ENCODE peak calls at places on chromosome 12, in nine cellular contexts. T is progenitor cell of endocrine pancreas, G is choroid plexus epithelial cell, E is AG09309, C is foreskin fibroblast, Y is cardiac muscle cell, N is fibroblast of lung, H is mucosa of descending colon, J is cardiac fibroblast. K is an unnamed sample.

GRCh38 chr12:14989790-14990189 is 16.9 kb downstream of the PDE6H start:
- DNase-seq in C (no peak), Y (no peak), J (no peak), N (no peak), H (no peak), T (no peak), E (no peak), G (no peak), K (no peak)

GRCh38 chr12:108635201-108635996 is 1.7 kb upstream of the SELPLG start:
- DNase-seq in T (no peak), E (no peak), Y (no peak), G (peak; percentile 39), N (peak; percentile 31), C (no peak), H (no peak), J (no peak), K (no peak)

GRCh38 chr12:51926718-51927117 is 19.4 kb downstream of the ACVRL1 start:
- DNase-seq in N (no peak), T (no peak), E (no peak), J (peak; percentile 68), H (no peak), C (no peak), Y (peak; percentile 66), G (peak; percentile 75), K (no peak)

GRCh38 chr12:33654313-33654712 is 214.7 kb upstream of the SYT10 start:
- DNase-seq in Y (no peak), T (no peak), E (no peak), G (no peak), C (no peak), J (no peak), H (no peak), N (no peak), K (no peak)

GRCh38 chr12:125549171-125549570 is 483.9 kb downstream of the AACS start:
- DNase-seq in J (no peak), H (no peak), Y (no peak), E (no peak), N (no peak), C (no peak), T (no peak), G (no peak), K (no peak)

GRCh38 chr12:71183018-71183417 is 25.2 kb upstream of the TSPAN8 start:
- DNase-seq in H (no peak), C (peak; percentile 16), G (peak; percentile 89), E (no peak), N (peak; percentile 77), Y (peak; percentile 82), T (no peak), J (peak; percentile 77), K (no peak)

GRCh38 chr12:53413485-53414215 is 10.0 kb upstream of the AMHR2 start:
- DNase-seq in G (peak; percentile 29), T (no peak), J (peak; percentile 32), N (no peak), H (no peak), Y (no peak), E (no peak), C (no peak), K (no peak)

GRCh38 chr12:53061404-53062010 is 11.6 kb downstream of the TNS2 start:
- DNase-seq in N (no peak), E (no peak), J (no peak), T (no peak), Y (peak; percentile 9), G (peak; percentile 48), H (peak; percentile 78), C (no peak), K (no peak)

GRCh38 chr12:7937867-7938506 is 2.0 kb upstream of the SLC2A3 start:
- DNase-seq in H (no peak), N (peak; percentile 42), Y (peak; percentile 47), T (no peak), C (peak; percentile 56), J (peak; percentile 67), G (peak; percentile 62), E (no peak), K (no peak)

GRCh38 chr12:108890208-108890607 is 10.3 kb downstream of the DAO start:
- DNase-seq in H (no peak), E (no peak), G (peak; percentile 18), C (no peak), J (peak; percentile 14), T (no peak), N (no peak), Y (peak; percentile 24), K (no peak)

GRCh38 chr12:132284071-132284492 is 45.3 kb downstream of the GALNT9 start:
- DNase-seq in T (no peak), H (peak; percentile 29), C (peak; percentile 28), G (peak; percentile 76), N (peak; percentile 16), J (peak; percentile 59), Y (peak; percentile 54), E (no peak), K (no peak)

GRCh38 chr12:75977952-75978671 is 53.5 kb downstream of the PHLDA1 start:
- DNase-seq in J (peak; percentile 100), E (peak; percentile 99), C (peak; percentile 100), T (no peak), H (no peak), Y (peak; percentile 100), N (peak; percentile 100), G (peak; percentile 100), K (no peak)

GRCh38 chr12:109154485-109155438 is 38.4 kb downstream of the ACACB start:
- DNase-seq in C (peak; percentile 55), H (peak; percentile 89), E (no peak), Y (peak; percentile 76), N (peak; percentile 77), J (peak; percentile 71), T (peak; percentile 66), G (peak; percentile 55), K (peak; percentile 81)

GRCh38 chr12:1926274-1926673 is 7.8 kb upstream of the CACNA2D4 start:
- DNase-seq in J (no peak), G (no peak), T (no peak), E (no peak), Y (no peak), N (no peak), H (no peak), C (no peak), K (no peak)

GRCh38 chr12:89704457-89704856 is 4.2 kb downstream of the ATP2B1 start:
- DNase-seq in G (no peak), H (no peak), J (no peak), N (no peak), E (no peak), C (no peak), T (no peak), Y (no peak), K (no peak)

GRCh38 chr12:12091977-12092663 is 21.4 kb downstream of the BCL2L14 start:
- DNase-seq in J (peak; percentile 29), H (peak; percentile 52), G (peak; percentile 82), C (no peak), N (peak; percentile 25), E (no peak), Y (no peak), T (no peak), K (no peak)

GRCh38 chr12:46187023-46187422 is 81.8 kb downstream of the SLC38A1 start:
- DNase-seq in Y (peak; percentile 88), N (peak; percentile 92), J (peak; percentile 85), H (no peak), T (no peak), C (peak; percentile 71), E (peak; percentile 65), G (peak; percentile 88), K (no peak)

GRCh38 chr12:65705380-65705876 is 118.9 kb upstream of the HMGA2 start:
- DNase-seq in E (no peak), N (no peak), C (no peak), G (no peak), T (no peak), J (no peak), Y (no peak), H (no peak), K (no peak)

GRCh38 chr12:94679554-94679953 is 29.2 kb upstream of the TMCC3 start:
- DNase-seq in T (no peak), J (no peak), C (no peak), Y (no peak), H (no peak), N (no peak), G (no peak), E (no peak), K (no peak)

DNA sequence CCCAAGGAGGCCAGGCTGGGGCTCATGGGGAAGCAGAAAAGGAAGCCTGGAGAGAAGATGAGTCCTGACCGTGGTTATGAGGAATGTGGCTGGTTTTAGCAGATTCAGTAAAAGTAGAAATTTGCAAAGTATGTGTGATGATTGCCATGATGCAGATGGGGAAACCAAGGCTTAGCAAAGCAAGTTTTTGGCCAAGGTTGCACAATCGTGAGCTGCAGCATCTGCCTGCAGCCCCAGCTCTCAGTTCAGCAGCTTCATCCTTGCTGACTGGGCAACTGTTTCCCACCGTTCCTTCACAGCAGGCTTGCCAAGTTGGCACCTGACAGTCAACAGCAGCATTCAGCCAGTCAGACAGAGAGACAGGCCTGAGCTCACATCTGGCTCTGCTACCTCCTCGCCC is 656.7 kb downstream of the MED13L start:
- DNase-seq in H (no peak), G (no peak), C (no peak), N (no peak), J (no peak), Y (no peak), T (no peak), E (peak; percentile 8), K (no peak)
- TF ChIP-seq CTCF in H (no peak), G (no peak), C (no peak), N (no peak), J (no peak), Y (no peak), T (no peak), E (no peak), K (no peak)

GRCh38 chr12:69985656-69986055 is 160.6 kb downstream of the MYRFL start:
- DNase-seq in N (no peak), T (no peak), J (no peak), Y (no peak), C (no peak), E (no peak), G (peak; percentile 8), H (no peak), K (peak; percentile 36)
- TF ChIP-seq CTCF in N (no peak), T (peak; percentile 33), J (peak; percentile 48), Y (peak; percentile 18), C (no peak), E (peak; percentile 16), G (peak; percentile 49), H (peak; percentile 29), K (peak; percentile 44)

DNA sequence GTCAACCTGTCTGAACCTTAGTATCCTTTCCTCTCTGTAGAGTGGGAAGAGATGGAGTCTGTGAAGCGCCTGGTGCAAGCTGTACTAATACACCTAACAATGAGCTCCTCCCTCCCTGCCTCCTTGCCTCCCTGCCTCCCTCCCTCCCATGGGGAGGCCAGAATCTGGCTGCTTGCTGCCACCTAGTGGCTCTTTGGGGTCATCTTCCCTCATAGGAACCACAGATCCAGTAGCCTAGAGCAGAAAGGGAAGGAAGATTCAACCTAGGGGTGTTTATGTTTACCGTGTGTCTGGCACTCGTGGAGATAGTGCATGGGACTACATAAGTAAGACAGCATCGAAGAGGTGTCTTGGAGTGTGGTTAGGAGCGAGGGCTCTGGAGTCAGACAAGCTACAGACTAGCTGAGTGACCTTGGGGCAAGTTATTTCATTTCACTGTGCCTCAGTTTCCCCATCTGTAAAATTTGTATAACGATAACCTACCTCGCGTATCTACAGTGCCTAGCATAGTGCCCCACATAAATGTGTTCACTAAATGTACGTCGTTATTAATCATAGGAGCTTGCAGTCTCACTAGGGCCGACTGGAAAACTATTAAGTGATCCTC is 35.5 kb upstream of the TSPAN9 start:
- DNase-seq in J (peak; percentile 82), Y (peak; percentile 83), H (no peak), E (peak; percentile 8), C (peak; percentile 56), T (peak; percentile 63), N (peak; percentile 59), G (peak; percentile 88), K (peak; percentile 80)
- TF ChIP-seq CTCF in J (peak; percentile 78), Y (peak; percentile 78), H (peak; percentile 43), E (peak; percentile 82), C (peak; percentile 68), T (peak; percentile 74), N (peak; percentile 68), G (peak; percentile 84), K (peak; percentile 78)

GRCh38 chr12:55707841-55708694 is at the start of gene ITGA7:
- DNase-seq in E (no peak), G (no peak), H (peak; percentile 81), Y (no peak), N (peak; percentile 54), T (peak; percentile 71), J (no peak), C (no peak), K (peak; percentile 91)
- TF ChIP-seq CTCF in E (no peak), G (no peak), H (no peak), Y (no peak), N (no peak), T (no peak), J (no peak), C (no peak), K (no peak)

K was measured in glutamatergic neuron.